ENCODE peak calls at places on chromosome 11, in seven cellular contexts. O, W, Q, T, D, J and R are unnamed samples.

GRCh38 chr11:2777871-2778629 is 78.3 kb upstream of the KCNQ1OT1 start:
- DNase-seq in O (no peak), W (no peak), Q (peak; percentile 14), T (no peak), D (peak; percentile 32), J (no peak), R (peak; percentile 24)

GRCh38 chr11:3139086-3139440 is 26.0 kb downstream of the OSBPL5 start:
- DNase-seq in O (no peak), W (no peak), Q (no peak), T (no peak), D (no peak), J (no peak), R (peak; percentile 48)

GRCh38 chr11:103294516-103294915 is 185.3 kb downstream of the DYNC2H1 start:
- DNase-seq in O (no peak), W (no peak), Q (no peak), T (no peak), D (no peak), J (no peak), R (no peak)

GRCh38 chr11:61027141-61027840 is 55.8 kb downstream of the CD6 start:
- DNase-seq in O (no peak), W (peak; percentile 74), Q (no peak), T (no peak), D (no peak), J (no peak), R (no peak)

GRCh38 chr11:118319031-118319814 is 14.7 kb downstream of the CD3E start:
- DNase-seq in O (no peak), W (no peak), Q (no peak), T (no peak), D (no peak), J (no peak), R (no peak)

GRCh38 chr11:129896062-129896461 is 684 bp upstream of the NFRKB start:
- DNase-seq in O (peak; percentile 24), W (no peak), Q (no peak), T (peak; percentile 3), D (no peak), J (no peak), R (no peak)

GRCh38 chr11:69703711-69704507 is at the start of gene FGF19:
- DNase-seq in O (no peak), W (no peak), Q (no peak), T (no peak), D (no peak), J (peak; percentile 79), R (no peak)

GRCh38 chr11:114073506-114074381 is 14.2 kb downstream of the ZBTB16 start:
- DNase-seq in O (no peak), W (no peak), Q (peak; percentile 46), T (no peak), D (no peak), J (no peak), R (no peak)

GRCh38 chr11:102010776-102011500 is 36.3 kb upstream of the CFAP300 start:
- DNase-seq in O (peak; percentile 72), W (no peak), Q (peak; percentile 62), T (peak; percentile 79), D (peak; percentile 67), J (peak; percentile 94), R (no peak)

GRCh38 chr11:34075178-34075820 is 23.8 kb downstream of the CAPRIN1 start:
- DNase-seq in O (no peak), W (no peak), Q (no peak), T (peak; percentile 75), D (no peak), J (no peak), R (no peak)

GRCh38 chr11:11215058-11215815 is 137.8 kb downstream of the CSNK2A3 start:
- DNase-seq in O (no peak), W (no peak), Q (no peak), T (no peak), D (no peak), J (no peak), R (peak; percentile 25)

GRCh38 chr11:100578966-100579365 is 108.1 kb upstream of the ARHGAP42 start:
- DNase-seq in O (no peak), W (no peak), Q (no peak), T (peak; percentile 83), D (no peak), J (peak; percentile 19), R (no peak)

GRCh38 chr11:63829823-63830489 is 9.0 kb upstream of the MARK2 start:
- DNase-seq in O (no peak), W (no peak), Q (no peak), T (peak; percentile 49), D (no peak), J (peak; percentile 64), R (no peak)

GRCh38 chr11:8219257-8220021 is 44.2 kb downstream of the LMO1 start:
- DNase-seq in O (peak; percentile 76), W (no peak), Q (no peak), T (peak; percentile 59), D (peak; percentile 64), J (peak; percentile 51), R (peak; percentile 61)

GRCh38 chr11:121762820-121763219 is 310.1 kb upstream of the SORL1-AS1 start:
- DNase-seq in O (no peak), W (no peak), Q (no peak), T (peak; percentile 66), D (no peak), J (no peak), R (no peak)

GRCh38 chr11:69654001-69654659 is 13.2 kb downstream of the CCND1 start:
- DNase-seq in O (no peak), W (no peak), Q (peak; percentile 8), T (no peak), D (no peak), J (no peak), R (peak; percentile 61)

GRCh38 chr11:2522636-2523255 is 77.9 kb downstream of the KCNQ1 start:
- DNase-seq in O (peak; percentile 1), W (peak; percentile 21), Q (peak; percentile 4), T (no peak), D (peak; percentile 20), J (no peak), R (peak; percentile 13)

GRCh38 chr11:47257518-47258316 is at the start of gene NR1H3:
- DNase-seq in O (peak; percentile 72), W (no peak), Q (peak; percentile 74), T (peak; percentile 96), D (peak; percentile 79), J (peak; percentile 86), R (peak; percentile 92)

GRCh38 chr11:37788141-37788877 is 1190.3 kb upstream of the RAG2 start:
- DNase-seq in O (no peak), W (no peak), Q (no peak), T (peak; percentile 51), D (no peak), J (no peak), R (no peak)

GRCh38 chr11:2109541-2110019 is 29.6 kb downstream of the IGF2 start:
- DNase-seq in O (no peak), W (no peak), Q (no peak), T (peak; percentile 19), D (no peak), J (no peak), R (peak; percentile 27)

GRCh38 chr11:26951849-26952515 is 41.9 kb upstream of the FIBIN start:
- DNase-seq in O (no peak), W (no peak), Q (no peak), T (no peak), D (no peak), J (no peak), R (no peak)

GRCh38 chr11:2862950-2863618 is 22.5 kb downstream of the CDKN1C start:
- DNase-seq in O (no peak), W (no peak), Q (no peak), T (no peak), D (no peak), J (no peak), R (no peak)

GRCh38 chr11:111910637-111911562 is 670 bp downstream of the CRYAB start:
- DNase-seq in O (no peak), W (no peak), Q (no peak), T (no peak), D (no peak), J (no peak), R (no peak)
- H3K4me3 ChIP-seq in O (no peak overlapping the region), W (no peak overlapping the region), Q (peak overlapping the region; percentile 74), T (no peak overlapping the region), D (peak overlapping the region; percentile 56), J (no peak overlapping the region), R (peak overlapping the region; percentile 7)

GRCh38 chr11:32430586-32431357 is 4.6 kb downstream of the WT1 start:
- DNase-seq in O (no peak), W (no peak), Q (no peak), T (no peak), D (no peak), J (no peak), R (no peak)
- TF ChIP-seq CTCF in O (no peak), W (no peak), Q (no peak), T (no peak), D (no peak), J (no peak), R (no peak)

GRCh38 chr11:70899616-70900015 is 352.8 kb downstream of the SHANK2 start:
- DNase-seq in O (no peak), W (no peak), Q (no peak), T (no peak), D (no peak), J (no peak), R (no peak)

GRCh38 chr11:70895061-70895670 is 357.2 kb downstream of the SHANK2 start:
- DNase-seq in O (no peak), W (no peak), Q (no peak), T (no peak), D (no peak), J (no peak), R (peak; percentile 40)

GRCh38 chr11:70894566-70894965 is 357.8 kb downstream of the SHANK2 start:
- DNase-seq in O (no peak), W (no peak), Q (no peak), T (no peak), D (no peak), J (no peak), R (peak; percentile 32)

GRCh38 chr11:70900540-70900939 is 351.8 kb downstream of the SHANK2 start:
- DNase-seq in O (no peak), W (no peak), Q (no peak), T (no peak), D (peak; percentile 55), J (no peak), R (peak; percentile 13)

GRCh38 chr11:70897429-70897828 is 354.9 kb downstream of the SHANK2 start:
- DNase-seq in O (no peak), W (no peak), Q (no peak), T (no peak), D (no peak), J (no peak), R (no peak)
- H3K9me3 ChIP-seq in O (peaks cover 2% of the 10 kb centered on the region), W (no peaks in the 10 kb centered on the region), Q (no peaks in the 10 kb centered on the region), T (no peaks in the 10 kb centered on the region), D (peaks cover 3% of the 10 kb centered on the region), J (peaks cover 18% of the 10 kb centered on the region), R (no peaks in the 10 kb centered on the region)

GRCh38 chr11:111460340-111460739 is 51.8 kb downstream of the BTG4 start:
- DNase-seq in O (no peak), W (no peak), Q (no peak), T (no peak), D (no peak), J (no peak), R (no peak)

GRCh38 chr11:111461460-111462240 is 50.5 kb downstream of the BTG4 start:
- DNase-seq in O (no peak), W (no peak), Q (no peak), T (no peak), D (no peak), J (no peak), R (no peak)

GRCh38 chr11:111462329-111462728 is 49.9 kb downstream of the BTG4 start:
- DNase-seq in O (no peak), W (no peak), Q (no peak), T (no peak), D (no peak), J (no peak), R (no peak)

GRCh38 chr11:111459506-111460270 is 52.5 kb downstream of the BTG4 start:
- DNase-seq in O (no peak), W (no peak), Q (no peak), T (no peak), D (no peak), J (peak; percentile 60), R (no peak)

GRCh38 chr11:111460752-111461305 is 51.4 kb downstream of the BTG4 start:
- DNase-seq in O (no peak), W (no peak), Q (no peak), T (peak; percentile 66), D (no peak), J (no peak), R (no peak)
- H3K4me3 ChIP-seq in O (no peak overlapping the region), W (no peak overlapping the region), Q (no peak overlapping the region), T (no peak overlapping the region), D (no peak overlapping the region), J (no peak overlapping the region), R (no peak overlapping the region)